ENCODE peak calls at places on chromosomes 13 and 19, in four cellular contexts. Z is HTR-8/SVneo; H is activated CD4-positive, alpha-beta T cell treated with anti-CD3 and anti-CD28 coated beads for 4 hours; F is mesendoderm. P is an unnamed sample.
A peak's percentile ranks its signal among the peaks of the same experiment; 100 is the strongest.

GRCh38 chr13:43033038-43033437 is 9.7 kb downstream of the DNAJC15 start:
- DNase-seq in Z (no peak), H (no peak), F (no peak), P (no peak)

GRCh38 chr13:27789153-27789494 is 3.2 kb upstream of the GSX1 start:
- DNase-seq in Z (no peak), H (no peak), F (no peak), P (no peak)

GRCh38 chr19:2015611-2015950 is at the start of gene BTBD2:
- DNase-seq in Z (no peak), H (peak; percentile 73), F (peak; percentile 71), P (peak; percentile 66)

GRCh38 chr13:90070837-90071525 is 1276.5 kb upstream of the MIR17HG start:
- DNase-seq in Z (no peak), H (no peak), F (no peak), P (no peak)

GRCh38 chr19:7968008-7968795 is 24.7 kb upstream of the TIMM44 start:
- DNase-seq in Z (no peak), H (no peak), F (no peak), P (no peak)

GRCh38 chr19:29076161-29076560 is 136.8 kb downstream of the UQCRFS1 start:
- DNase-seq in Z (no peak), H (no peak), F (no peak), P (no peak)

GRCh38 chr19:7287716-7288115 is 6.5 kb downstream of the INSR start:
- DNase-seq in Z (no peak), H (no peak), F (no peak), P (no peak)

GRCh38 chr19:10238172-10238783 is 7.1 kb upstream of the S1PR2 start:
- DNase-seq in Z (no peak), H (no peak), F (no peak), P (no peak)

GRCh38 chr13:33751151-33751550 is 66.8 kb upstream of the RFC3 start:
- DNase-seq in Z (no peak), H (no peak), F (no peak), P (no peak)

GRCh38 chr19:43649514-43649913 is 9.9 kb upstream of the CADM4 start:
- DNase-seq in Z (no peak), H (no peak), F (no peak), P (no peak)

GRCh38 chr19:45442927-45443461 is 19.3 kb upstream of the ERCC1 start:
- DNase-seq in Z (no peak), H (peak; percentile 33), F (peak; percentile 97), P (no peak)

P was measured in LoVo.